ENCODE peak calls at places on chromosomes 5 and 9, in seven cellular contexts. One of them, this sample, is unnamed.

GRCh38 chr5:154646841-154647759 is 108.1 kb upstream of the LARP1 start:
- DNase-seq in HFF-Myc: no peak
- DNase-seq in CD8-positive, alpha-beta T cell: peak
- DNase-seq in GM13977: no peak
- DNase-seq in CD4-positive, alpha-beta T cell: no peak
- DNase-seq in A549: no peak
- DNase-seq in fibroblast of the aortic adventitia: peak
- DNase-seq in this sample: no peak

GRCh38 chr9:93952784-93953491 is 2.2 kb downstream of the BARX1 start:
- DNase-seq in HFF-Myc: no peak
- DNase-seq in CD8-positive, alpha-beta T cell: no peak
- DNase-seq in GM13977: peak
- DNase-seq in CD4-positive, alpha-beta T cell: no peak
- DNase-seq in A549: no peak
- DNase-seq in fibroblast of the aortic adventitia: no peak
- DNase-seq in this sample: no peak

GRCh38 chr9:100756217-100756616 is 178.3 kb downstream of the CAVIN4 start:
- DNase-seq in HFF-Myc: no peak
- DNase-seq in CD8-positive, alpha-beta T cell: no peak
- DNase-seq in GM13977: no peak
- DNase-seq in CD4-positive, alpha-beta T cell: no peak
- DNase-seq in A549: no peak
- DNase-seq in fibroblast of the aortic adventitia: no peak
- DNase-seq in this sample: no peak

GRCh38 chr9:5695860-5696259 is 67.0 kb downstream of the RIC1 start:
- DNase-seq in HFF-Myc: no peak
- DNase-seq in CD8-positive, alpha-beta T cell: no peak
- DNase-seq in GM13977: no peak
- DNase-seq in CD4-positive, alpha-beta T cell: no peak
- DNase-seq in A549: no peak
- DNase-seq in fibroblast of the aortic adventitia: no peak
- DNase-seq in this sample: no peak

GRCh38 chr9:99807276-99807852 is 14.3 kb upstream of the NR4A3 start:
- DNase-seq in HFF-Myc: no peak
- DNase-seq in CD8-positive, alpha-beta T cell: peak
- DNase-seq in GM13977: peak
- DNase-seq in CD4-positive, alpha-beta T cell: peak
- DNase-seq in A549: peak
- DNase-seq in fibroblast of the aortic adventitia: peak
- DNase-seq in this sample: no peak

GRCh38 chr5:126868961-126869451 is 92.1 kb downstream of the LMNB1 start:
- DNase-seq in HFF-Myc: no peak
- DNase-seq in CD8-positive, alpha-beta T cell: peak
- DNase-seq in GM13977: peak
- DNase-seq in CD4-positive, alpha-beta T cell: peak
- DNase-seq in A549: no peak
- DNase-seq in fibroblast of the aortic adventitia: no peak
- DNase-seq in this sample: peak

GRCh38 chr9:8863886-8864881 is 1064.6 kb upstream of the DMAC1 start:
- DNase-seq in HFF-Myc: no peak
- DNase-seq in CD8-positive, alpha-beta T cell: no peak
- DNase-seq in GM13977: no peak
- DNase-seq in CD4-positive, alpha-beta T cell: no peak
- DNase-seq in A549: no peak
- DNase-seq in fibroblast of the aortic adventitia: peak
- DNase-seq in this sample: no peak

GRCh38 chr5:59081693-59082092 is 498.8 kb downstream of the RAB3C start:
- DNase-seq in HFF-Myc: no peak
- DNase-seq in CD8-positive, alpha-beta T cell: no peak
- DNase-seq in GM13977: no peak
- DNase-seq in CD4-positive, alpha-beta T cell: no peak
- DNase-seq in A549: no peak
- DNase-seq in fibroblast of the aortic adventitia: no peak
- DNase-seq in this sample: no peak

GRCh38 chr9:99336531-99336930 is 114.4 kb downstream of the SEC61B start:
- DNase-seq in HFF-Myc: no peak
- DNase-seq in CD8-positive, alpha-beta T cell: no peak
- DNase-seq in GM13977: no peak
- DNase-seq in CD4-positive, alpha-beta T cell: no peak
- DNase-seq in A549: no peak
- DNase-seq in fibroblast of the aortic adventitia: no peak
- DNase-seq in this sample: no peak

DNA sequence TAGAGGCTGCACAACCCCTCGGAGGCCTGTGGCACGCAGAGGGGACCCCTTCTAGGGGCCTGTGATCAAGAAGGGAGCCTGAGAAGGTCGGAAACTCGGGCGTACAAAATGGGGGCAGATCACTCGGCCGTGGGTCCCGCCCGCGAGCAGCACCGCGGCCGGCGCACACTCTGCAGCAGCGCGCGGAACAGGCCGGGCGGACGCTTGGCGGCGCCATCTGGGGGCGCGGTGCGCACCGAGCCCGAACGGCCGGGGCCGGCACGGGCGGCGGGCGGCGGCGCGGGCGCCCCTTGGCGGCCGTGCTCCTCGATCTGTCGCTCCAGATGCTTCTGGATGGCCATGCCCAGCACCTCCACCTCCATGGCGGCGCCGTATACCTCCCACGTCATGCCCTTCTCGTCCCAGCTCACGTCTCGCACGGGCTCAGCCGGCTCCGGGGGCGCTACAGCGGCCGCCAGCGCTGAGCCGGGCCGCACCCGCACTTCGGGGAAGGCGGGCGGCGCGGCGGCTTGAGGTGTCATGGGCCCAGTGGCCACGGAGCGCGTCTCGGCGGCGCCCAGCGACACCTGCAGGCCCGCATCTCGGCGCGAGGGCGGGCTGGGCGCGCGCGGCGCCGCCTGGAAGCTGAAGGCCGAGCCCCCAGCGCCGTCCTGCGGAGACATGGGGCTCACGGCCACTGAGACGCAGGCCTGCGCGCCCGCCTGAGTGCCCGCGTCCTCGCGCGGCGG is 13.1 kb downstream of the GPRIN1 start:
- DNase-seq in HFF-Myc: no peak
- DNase-seq in CD8-positive, alpha-beta T cell: peak
- DNase-seq in GM13977: peak
- DNase-seq in CD4-positive, alpha-beta T cell: peak
- DNase-seq in A549: no peak
- DNase-seq in fibroblast of the aortic adventitia: no peak
- DNase-seq in this sample: peak
- TF ChIP-seq CTCF in HFF-Myc: no peak
- TF ChIP-seq CTCF in CD8-positive, alpha-beta T cell: no peak
- TF ChIP-seq CTCF in GM13977: peak
- TF ChIP-seq CTCF in CD4-positive, alpha-beta T cell: peak
- TF ChIP-seq CTCF in A549: no peak
- TF ChIP-seq CTCF in fibroblast of the aortic adventitia: no peak
- TF ChIP-seq CTCF in this sample: no peak

DNA sequence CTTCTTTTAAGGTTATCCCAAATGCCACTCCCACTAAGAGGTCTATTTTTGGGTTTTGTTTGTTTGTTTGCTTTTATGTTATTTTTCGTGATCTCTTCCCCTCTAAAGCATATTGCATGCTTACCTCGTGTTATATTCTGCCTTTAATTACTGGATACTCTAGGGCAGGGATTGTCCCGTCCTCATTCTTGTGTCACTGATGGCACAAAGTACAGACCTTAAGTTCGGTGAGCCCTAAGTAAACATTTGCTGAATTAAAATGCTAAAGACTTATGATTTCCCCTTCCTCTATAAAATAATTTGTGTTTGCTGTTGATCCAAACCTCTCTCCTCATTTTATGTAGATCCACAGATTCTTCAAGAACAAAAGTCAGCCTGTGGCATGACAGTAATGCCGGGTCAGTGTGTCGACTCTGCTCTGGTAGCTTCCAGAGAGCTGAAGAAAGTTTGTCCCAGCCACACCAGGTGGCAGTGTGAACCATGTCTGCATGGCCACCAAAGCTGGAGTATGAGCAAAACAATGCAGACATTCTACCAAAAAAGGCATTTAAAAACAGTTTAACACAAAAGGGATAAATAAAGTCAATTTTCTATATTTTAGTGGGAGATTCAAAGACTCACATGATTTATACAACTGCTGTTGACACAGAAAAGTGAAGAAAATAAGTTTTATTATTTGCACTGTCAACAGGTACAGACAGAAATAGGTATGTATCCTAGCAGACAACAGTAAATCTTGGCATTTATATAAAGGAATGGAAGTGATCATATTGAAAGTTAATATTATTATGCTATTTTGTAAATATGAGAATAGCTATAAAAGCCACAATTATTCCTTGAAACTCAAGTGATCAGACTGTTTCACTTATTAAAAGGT is 17.9 kb upstream of the POC5 start:
- DNase-seq in HFF-Myc: no peak
- DNase-seq in CD8-positive, alpha-beta T cell: no peak
- DNase-seq in GM13977: peak
- DNase-seq in CD4-positive, alpha-beta T cell: no peak
- DNase-seq in A549: peak
- DNase-seq in fibroblast of the aortic adventitia: peak
- DNase-seq in this sample: no peak
- TF ChIP-seq CTCF in HFF-Myc: peak
- TF ChIP-seq CTCF in CD8-positive, alpha-beta T cell: no peak
- TF ChIP-seq CTCF in GM13977: peak
- TF ChIP-seq CTCF in CD4-positive, alpha-beta T cell: peak
- TF ChIP-seq CTCF in A549: peak
- TF ChIP-seq CTCF in fibroblast of the aortic adventitia: peak
- TF ChIP-seq CTCF in this sample: no peak

GRCh38 chr5:134026521-134027202 is 21.9 kb upstream of the VDAC1 start:
- DNase-seq in HFF-Myc: no peak
- DNase-seq in CD8-positive, alpha-beta T cell: peak
- DNase-seq in GM13977: peak
- DNase-seq in CD4-positive, alpha-beta T cell: peak
- DNase-seq in A549: peak
- DNase-seq in fibroblast of the aortic adventitia: peak
- DNase-seq in this sample: no peak
- TF ChIP-seq CTCF in HFF-Myc: peak
- TF ChIP-seq CTCF in CD8-positive, alpha-beta T cell: peak
- TF ChIP-seq CTCF in GM13977: peak
- TF ChIP-seq CTCF in CD4-positive, alpha-beta T cell: peak
- TF ChIP-seq CTCF in A549: peak
- TF ChIP-seq CTCF in fibroblast of the aortic adventitia: peak
- TF ChIP-seq CTCF in this sample: no peak

DNA sequence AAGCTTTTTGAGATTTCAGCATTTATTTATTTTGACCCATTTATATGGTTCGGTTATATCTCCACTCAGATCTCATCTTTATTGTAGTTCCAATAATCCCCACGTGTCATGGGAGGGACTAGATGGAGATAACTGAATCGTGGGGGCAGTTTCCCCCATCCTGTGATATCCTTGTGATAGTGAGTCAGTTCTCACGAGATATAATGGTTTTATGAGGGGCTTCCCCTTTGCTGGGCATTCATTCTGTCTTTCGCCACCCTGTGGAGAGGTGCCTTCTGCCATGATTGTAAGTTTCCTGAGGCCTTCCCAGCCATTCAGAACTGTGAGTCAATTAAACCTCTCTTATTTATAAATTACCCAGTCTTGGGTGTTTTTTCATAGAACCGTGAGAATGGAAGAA is 96.5 kb upstream of the PCSK1 start:
- DNase-seq in HFF-Myc: no peak
- DNase-seq in CD8-positive, alpha-beta T cell: no peak
- DNase-seq in GM13977: no peak
- DNase-seq in CD4-positive, alpha-beta T cell: no peak
- DNase-seq in A549: no peak
- DNase-seq in fibroblast of the aortic adventitia: no peak
- DNase-seq in this sample: no peak
- TF ChIP-seq CTCF in HFF-Myc: no peak
- TF ChIP-seq CTCF in CD8-positive, alpha-beta T cell: no peak
- TF ChIP-seq CTCF in GM13977: no peak
- TF ChIP-seq CTCF in CD4-positive, alpha-beta T cell: no peak
- TF ChIP-seq CTCF in A549: no peak
- TF ChIP-seq CTCF in fibroblast of the aortic adventitia: no peak
- TF ChIP-seq CTCF in this sample: no peak

DNA sequence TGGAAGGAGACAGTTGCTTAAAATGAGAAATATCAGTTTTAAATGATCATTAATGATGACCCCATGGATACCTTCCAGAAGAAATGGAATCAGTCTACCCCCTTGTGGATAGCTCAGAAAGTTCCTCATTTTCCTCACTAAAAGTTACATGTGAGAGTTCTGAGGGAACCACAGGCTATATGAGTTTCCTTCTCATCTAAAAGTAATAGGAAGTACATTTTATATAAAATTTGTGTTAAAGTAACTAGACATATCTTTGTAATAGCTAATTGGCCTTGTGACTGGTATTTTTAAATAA is 104.9 kb upstream of the SLC25A48 start:
- DNase-seq in HFF-Myc: no peak
- DNase-seq in CD8-positive, alpha-beta T cell: no peak
- DNase-seq in GM13977: no peak
- DNase-seq in CD4-positive, alpha-beta T cell: no peak
- DNase-seq in A549: no peak
- DNase-seq in fibroblast of the aortic adventitia: no peak
- DNase-seq in this sample: no peak
- TF ChIP-seq CTCF in HFF-Myc: no peak
- TF ChIP-seq CTCF in CD8-positive, alpha-beta T cell: no peak
- TF ChIP-seq CTCF in GM13977: no peak
- TF ChIP-seq CTCF in CD4-positive, alpha-beta T cell: no peak
- TF ChIP-seq CTCF in A549: peak
- TF ChIP-seq CTCF in fibroblast of the aortic adventitia: no peak
- TF ChIP-seq CTCF in this sample: no peak

GRCh38 chr5:8756498-8757084 is 789.3 kb downstream of the SEMA5A start:
- DNase-seq in HFF-Myc: peak
- DNase-seq in CD8-positive, alpha-beta T cell: no peak
- DNase-seq in GM13977: peak
- DNase-seq in CD4-positive, alpha-beta T cell: no peak
- DNase-seq in A549: no peak
- DNase-seq in fibroblast of the aortic adventitia: peak
- DNase-seq in this sample: no peak
- TF ChIP-seq CTCF in HFF-Myc: peak
- TF ChIP-seq CTCF in CD8-positive, alpha-beta T cell: no peak
- TF ChIP-seq CTCF in GM13977: peak
- TF ChIP-seq CTCF in CD4-positive, alpha-beta T cell: no peak
- TF ChIP-seq CTCF in A549: peak
- TF ChIP-seq CTCF in fibroblast of the aortic adventitia: peak
- TF ChIP-seq CTCF in this sample: no peak

DNA sequence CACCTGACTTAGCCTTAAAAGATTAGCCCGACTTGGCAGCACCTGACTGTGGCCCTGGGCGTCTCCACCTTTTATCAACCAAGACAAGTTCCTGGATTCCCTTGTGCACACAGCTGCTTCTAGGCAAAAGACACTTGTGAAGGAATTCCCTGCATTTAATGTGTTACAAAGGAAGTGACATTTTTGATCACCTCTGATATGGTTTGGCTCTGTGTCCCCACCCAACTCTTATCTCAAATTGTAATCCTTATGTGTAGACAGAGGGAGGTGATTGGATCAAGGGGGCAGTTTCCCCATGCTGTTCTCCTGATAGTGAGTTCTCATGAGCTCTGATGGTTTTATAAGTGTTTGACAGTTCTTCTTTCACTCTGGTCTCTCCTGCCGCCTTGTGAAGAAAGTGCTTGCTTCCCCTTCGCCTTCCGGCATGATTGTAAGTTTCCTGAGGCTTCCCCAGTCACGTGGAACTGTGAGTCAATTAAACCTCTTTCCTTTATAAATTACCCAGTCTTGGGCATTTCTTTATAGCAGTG is 2.6 kb upstream of the CPEB4 start:
- DNase-seq in HFF-Myc: no peak
- DNase-seq in CD8-positive, alpha-beta T cell: no peak
- DNase-seq in GM13977: no peak
- DNase-seq in CD4-positive, alpha-beta T cell: no peak
- DNase-seq in A549: no peak
- DNase-seq in fibroblast of the aortic adventitia: no peak
- DNase-seq in this sample: no peak
- TF ChIP-seq CTCF in HFF-Myc: no peak
- TF ChIP-seq CTCF in CD8-positive, alpha-beta T cell: no peak
- TF ChIP-seq CTCF in GM13977: no peak
- TF ChIP-seq CTCF in CD4-positive, alpha-beta T cell: no peak
- TF ChIP-seq CTCF in A549: no peak
- TF ChIP-seq CTCF in fibroblast of the aortic adventitia: no peak
- TF ChIP-seq CTCF in this sample: no peak

This sample was measured in activated B cell treated with CpG ODN at 0.5 μM for 24 hours.